ENCODE peak calls at places on chromosomes 13 and 19, in seven cellular contexts. One of them, this sample, is unnamed.

GRCh38 chr13:22700488-22700887 is 480.3 kb upstream of the SGCG start:
- DNase-seq in Right ventricle myocardium superior: no peak
- DNase-seq in T-cell: no peak
- DNase-seq in pancreas: no peak
- DNase-seq in NCI-H2227 treated with DMSO at 0.1 percent for 48 hours: no peak
- DNase-seq in mucosa of descending colon: no peak
- DNase-seq in effector CD4-positive, alpha-beta T cell: no peak
- DNase-seq in this sample: no peak

GRCh38 chr19:2171349-2172145 is 7.8 kb downstream of the DOT1L start:
- DNase-seq in Right ventricle myocardium superior: peak; percentile 77
- DNase-seq in pancreas: peak; percentile 82
- DNase-seq in mucosa of descending colon: peak; percentile 80
- DNase-seq in effector CD4-positive, alpha-beta T cell: peak; percentile 71
- DNase-seq in NCI-H2227 treated with DMSO at 0.1 percent for 48 hours: peak; percentile 3
- DNase-seq in T-cell: peak; percentile 79
- DNase-seq in this sample: no peak

GRCh38 chr13:25292301-25292700 is 5.0 kb upstream of the MTMR6 start:
- DNase-seq in effector CD4-positive, alpha-beta T cell: no peak
- DNase-seq in mucosa of descending colon: no peak
- DNase-seq in T-cell: no peak
- DNase-seq in pancreas: no peak
- DNase-seq in NCI-H2227 treated with DMSO at 0.1 percent for 48 hours: peak; percentile 23
- DNase-seq in Right ventricle myocardium superior: no peak
- DNase-seq in this sample: peak; percentile 40

GRCh38 chr19:18434411-18435184 is 3.3 kb downstream of the ISYNA1 start:
- DNase-seq in Right ventricle myocardium superior: peak; percentile 42
- DNase-seq in effector CD4-positive, alpha-beta T cell: no peak
- DNase-seq in NCI-H2227 treated with DMSO at 0.1 percent for 48 hours: no peak
- DNase-seq in mucosa of descending colon: peak; percentile 52
- DNase-seq in pancreas: no peak
- DNase-seq in T-cell: no peak
- DNase-seq in this sample: no peak

GRCh38 chr13:36685912-36686311 is 12.1 kb downstream of the SERTM1 start:
- DNase-seq in pancreas: no peak
- DNase-seq in mucosa of descending colon: no peak
- DNase-seq in Right ventricle myocardium superior: no peak
- DNase-seq in NCI-H2227 treated with DMSO at 0.1 percent for 48 hours: no peak
- DNase-seq in T-cell: no peak
- DNase-seq in effector CD4-positive, alpha-beta T cell: no peak
- DNase-seq in this sample: peak; percentile 24

GRCh38 chr19:11116507-11116906 is 27.2 kb downstream of the LDLR start:
- DNase-seq in pancreas: no peak
- DNase-seq in Right ventricle myocardium superior: no peak
- DNase-seq in T-cell: no peak
- DNase-seq in effector CD4-positive, alpha-beta T cell: no peak
- DNase-seq in mucosa of descending colon: no peak
- DNase-seq in NCI-H2227 treated with DMSO at 0.1 percent for 48 hours: no peak
- DNase-seq in this sample: no peak

GRCh38 chr13:37168922-37169321 is 63.5 kb upstream of the CSNK1A1L start:
- DNase-seq in NCI-H2227 treated with DMSO at 0.1 percent for 48 hours: no peak
- DNase-seq in T-cell: no peak
- DNase-seq in effector CD4-positive, alpha-beta T cell: no peak
- DNase-seq in pancreas: no peak
- DNase-seq in Right ventricle myocardium superior: no peak
- DNase-seq in mucosa of descending colon: no peak
- DNase-seq in this sample: no peak

GRCh38 chr13:110957931-110958330 is 43.1 kb upstream of the ANKRD10 start:
- DNase-seq in pancreas: no peak
- DNase-seq in Right ventricle myocardium superior: no peak
- DNase-seq in NCI-H2227 treated with DMSO at 0.1 percent for 48 hours: no peak
- DNase-seq in T-cell: no peak
- DNase-seq in mucosa of descending colon: no peak
- DNase-seq in effector CD4-positive, alpha-beta T cell: no peak
- DNase-seq in this sample: no peak

GRCh38 chr19:10292206-10292788 is 2.5 kb downstream of the ICAM5 start:
- DNase-seq in T-cell: peak; percentile 51
- DNase-seq in mucosa of descending colon: peak; percentile 93
- DNase-seq in Right ventricle myocardium superior: peak; percentile 88
- DNase-seq in effector CD4-positive, alpha-beta T cell: peak; percentile 44
- DNase-seq in NCI-H2227 treated with DMSO at 0.1 percent for 48 hours: peak; percentile 16
- DNase-seq in pancreas: peak; percentile 91
- DNase-seq in this sample: no peak

GRCh38 chr19:6271721-6272410 is 7.9 kb downstream of the MLLT1 start:
- DNase-seq in pancreas: peak; percentile 92
- DNase-seq in Right ventricle myocardium superior: peak; percentile 95
- DNase-seq in T-cell: no peak
- DNase-seq in mucosa of descending colon: peak; percentile 72
- DNase-seq in effector CD4-positive, alpha-beta T cell: no peak
- DNase-seq in NCI-H2227 treated with DMSO at 0.1 percent for 48 hours: no peak
- DNase-seq in this sample: no peak

GRCh38 chr13:33015275-33015674 is 948 bp upstream of the KL start:
- DNase-seq in pancreas: no peak
- DNase-seq in Right ventricle myocardium superior: no peak
- DNase-seq in mucosa of descending colon: no peak
- DNase-seq in NCI-H2227 treated with DMSO at 0.1 percent for 48 hours: no peak
- DNase-seq in T-cell: no peak
- DNase-seq in effector CD4-positive, alpha-beta T cell: no peak
- DNase-seq in this sample: no peak

GRCh38 chr19:16749326-16749725 is 29.7 kb downstream of the NWD1 start:
- DNase-seq in mucosa of descending colon: no peak
- DNase-seq in pancreas: no peak
- DNase-seq in effector CD4-positive, alpha-beta T cell: no peak
- DNase-seq in NCI-H2227 treated with DMSO at 0.1 percent for 48 hours: no peak
- DNase-seq in T-cell: no peak
- DNase-seq in Right ventricle myocardium superior: no peak
- DNase-seq in this sample: no peak

GRCh38 chr19:53333071-53333465 is 481 bp upstream of the ZNF845 start:
- DNase-seq in mucosa of descending colon: peak; percentile 68
- DNase-seq in Right ventricle myocardium superior: peak; percentile 70
- DNase-seq in pancreas: peak; percentile 55
- DNase-seq in effector CD4-positive, alpha-beta T cell: peak; percentile 14
- DNase-seq in NCI-H2227 treated with DMSO at 0.1 percent for 48 hours: no peak
- DNase-seq in T-cell: peak; percentile 32
- DNase-seq in this sample: peak; percentile 41

This sample was measured in brain microvascular endothelial cell.